ENCODE peak calls at places on chromosomes 3 and 15, in four cellular contexts. M is Panc1, Z is HCT116, U is K562. S is an unnamed sample.

GRCh38 chr3:151814588-151814987 is 672 bp downstream of the AADAC start:
- DNase-seq in M (no peak), Z (no peak), U (no peak), S (no peak)

GRCh38 chr3:87548271-87548670 is 271.9 kb upstream of the POU1F1 start:
- DNase-seq in M (no peak), Z (no peak), U (no peak), S (no peak)

GRCh38 chr3:153162513-153163348 is 705 bp downstream of the RAP2B start:
- DNase-seq in M (no peak), Z (no peak), U (no peak), S (peak; percentile 56)

GRCh38 chr3:18758047-18758704 is 333.0 kb upstream of the SATB1 start:
- DNase-seq in M (peak; percentile 20), Z (peak; percentile 63), U (peak; percentile 42), S (peak; percentile 97)

GRCh38 chr15:69297642-69298353 is 914 bp upstream of the PAQR5 start:
- DNase-seq in M (no peak), Z (no peak), U (no peak), S (no peak)

GRCh38 chr15:80343610-80344009 is 60.6 kb upstream of the ARNT2 start:
- DNase-seq in M (no peak), Z (no peak), U (no peak), S (no peak)

GRCh38 chr3:129560931-129561594 is 18.1 kb downstream of the H1-8 start:
- DNase-seq in M (no peak), Z (no peak), U (no peak), S (no peak)

GRCh38 chr3:49928511-49929017 is 1.0 kb downstream of the MON1A start:
- DNase-seq in M (no peak), Z (no peak), U (no peak), S (no peak)

GRCh38 chr15:98923159-98923558 is 84.4 kb downstream of the PGPEP1L start:
- DNase-seq in M (no peak), Z (no peak), U (no peak), S (no peak)

DNA sequence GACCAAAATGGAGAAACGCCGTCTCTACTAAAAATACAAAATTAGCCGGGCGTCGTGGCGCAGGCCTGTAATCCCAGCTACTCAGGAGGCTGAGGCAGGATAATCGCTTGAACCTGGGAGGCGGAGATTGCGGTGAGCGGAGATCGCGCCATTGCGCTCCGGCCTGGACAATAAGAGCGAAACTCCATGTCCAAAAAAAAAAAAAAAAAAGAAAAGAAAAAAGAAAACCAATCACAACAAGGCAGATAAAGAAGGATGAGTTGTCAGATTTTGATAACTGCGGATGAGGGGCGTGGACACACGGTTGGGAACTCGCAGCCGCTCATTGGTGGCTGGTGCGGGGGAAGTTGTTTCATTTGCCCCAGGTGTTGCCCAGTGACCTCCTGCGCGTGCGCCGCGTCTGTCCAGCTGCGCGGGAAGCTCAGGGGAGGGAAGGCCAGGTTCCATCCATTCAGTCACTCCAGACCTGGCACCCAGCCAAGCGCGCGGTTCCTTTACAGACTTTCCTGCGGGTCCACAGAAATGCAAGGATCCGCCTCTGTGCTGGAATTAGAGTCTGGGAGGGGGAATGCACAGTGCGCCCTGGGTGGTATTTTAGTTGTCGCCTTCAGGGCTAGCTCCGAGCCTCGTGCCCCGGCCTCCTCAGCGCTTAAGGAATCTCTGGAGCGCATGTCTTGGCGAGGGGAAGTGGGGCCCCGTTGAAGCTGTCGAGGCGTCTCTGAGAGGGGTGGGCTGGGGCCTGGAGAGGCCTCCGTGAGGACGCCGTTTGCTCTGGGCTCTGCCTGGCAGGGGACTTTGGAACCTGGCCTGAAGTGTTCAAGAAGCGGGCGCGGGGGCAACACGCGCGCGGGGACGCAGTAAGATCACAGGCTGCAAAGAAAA is 708 bp upstream of the GCHFR start:
- DNase-seq in M (no peak), Z (no peak), U (peak; percentile 78), S (peak; percentile 73)
- TF ChIP-seq REST in M (no peak), Z (no peak), U (no peak), S (no peak)

DNA sequence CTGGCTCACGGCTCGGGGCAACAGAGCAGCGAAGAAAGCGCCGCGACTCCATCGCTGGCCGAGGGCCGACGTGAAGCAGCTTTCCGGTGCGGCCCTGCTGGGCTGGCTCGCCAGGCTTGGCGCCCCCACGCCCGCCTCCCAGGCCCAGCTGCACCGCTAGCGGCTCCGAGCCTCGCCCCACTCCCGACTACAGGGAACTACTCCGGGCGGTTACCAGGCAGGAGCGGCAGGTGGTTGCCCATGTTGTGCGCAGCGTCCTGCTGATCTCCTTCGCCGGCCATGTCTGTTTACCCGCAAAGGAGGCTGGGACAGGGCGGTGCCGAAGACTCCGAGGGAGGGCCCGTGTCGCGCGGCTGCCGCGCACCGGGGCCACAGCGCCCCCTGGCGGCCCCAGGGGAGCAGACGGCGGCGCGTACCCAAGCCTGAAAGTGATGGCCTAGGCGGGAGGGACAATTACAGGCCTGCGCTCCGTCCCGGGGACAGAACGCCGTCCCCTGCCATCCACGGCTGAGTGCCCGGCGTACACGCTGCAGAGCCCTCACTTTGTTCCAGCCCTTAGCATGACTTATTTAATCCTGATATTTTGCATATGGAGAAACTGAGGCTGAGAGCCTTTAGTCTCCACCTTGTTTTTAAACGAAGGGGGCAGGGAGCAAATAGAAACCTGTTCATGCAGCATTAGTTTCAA is at the start of gene CRBN:
- DNase-seq in M (no peak), Z (peak; percentile 59), U (peak; percentile 96), S (peak; percentile 89)
- TF ChIP-seq REST in M (no peak), Z (no peak), U (no peak), S (no peak)

DNA sequence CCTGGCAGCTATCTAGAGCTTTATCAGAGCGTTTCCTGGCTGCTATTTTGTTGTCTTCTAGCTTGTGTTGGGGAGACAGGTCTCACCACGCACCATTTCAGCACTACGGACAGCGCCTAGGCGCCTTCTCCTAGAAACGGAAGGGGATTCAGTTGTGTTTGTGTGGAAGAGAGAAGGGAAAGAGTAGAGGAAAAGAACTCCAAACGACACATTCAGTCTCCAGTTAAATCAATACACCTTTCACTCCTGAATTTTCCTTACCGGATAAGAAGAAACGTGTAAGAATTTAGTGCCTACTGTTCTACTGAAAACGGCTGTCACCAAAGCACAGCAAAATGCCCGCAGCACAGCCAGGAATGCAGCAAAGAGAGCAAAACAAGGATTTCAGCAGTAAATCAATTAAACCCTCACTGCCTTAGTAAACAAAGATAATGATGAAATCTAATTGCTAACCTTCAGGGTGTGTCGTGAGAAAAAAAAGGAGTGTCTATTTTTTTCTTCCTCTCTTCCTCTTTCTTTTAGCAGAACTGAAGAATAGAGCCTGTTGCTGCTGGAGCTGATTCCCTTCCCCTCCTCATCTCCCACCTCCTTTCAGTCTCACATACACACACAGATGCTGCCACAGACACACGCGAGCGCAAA is 412 bp upstream of the CTXN2 start:
- DNase-seq in M (no peak), Z (no peak), U (no peak), S (peak; percentile 95)
- TF ChIP-seq REST in M (peak; percentile 94), Z (peak; percentile 70), U (peak; percentile 91), S (peak; percentile 98)

GRCh38 chr3:194135516-194135805 is 487 bp upstream of the HES1 start:
- DNase-seq in M (no peak), Z (no peak), U (no peak), S (no peak)

GRCh38 chr3:194135806-194136518 is at the start of gene HES1:
- DNase-seq in M (peak; percentile 97), Z (peak; percentile 95), U (peak; percentile 90), S (peak; percentile 98)

GRCh38 chr3:194133661-194134230 is 2.2 kb upstream of the HES1 start:
- DNase-seq in M (no peak), Z (no peak), U (peak; percentile 67), S (peak; percentile 84)

GRCh38 chr3:194134231-194134756 is 1.7 kb upstream of the HES1 start:
- DNase-seq in M (no peak), Z (no peak), U (peak; percentile 75), S (no peak)

DNA sequence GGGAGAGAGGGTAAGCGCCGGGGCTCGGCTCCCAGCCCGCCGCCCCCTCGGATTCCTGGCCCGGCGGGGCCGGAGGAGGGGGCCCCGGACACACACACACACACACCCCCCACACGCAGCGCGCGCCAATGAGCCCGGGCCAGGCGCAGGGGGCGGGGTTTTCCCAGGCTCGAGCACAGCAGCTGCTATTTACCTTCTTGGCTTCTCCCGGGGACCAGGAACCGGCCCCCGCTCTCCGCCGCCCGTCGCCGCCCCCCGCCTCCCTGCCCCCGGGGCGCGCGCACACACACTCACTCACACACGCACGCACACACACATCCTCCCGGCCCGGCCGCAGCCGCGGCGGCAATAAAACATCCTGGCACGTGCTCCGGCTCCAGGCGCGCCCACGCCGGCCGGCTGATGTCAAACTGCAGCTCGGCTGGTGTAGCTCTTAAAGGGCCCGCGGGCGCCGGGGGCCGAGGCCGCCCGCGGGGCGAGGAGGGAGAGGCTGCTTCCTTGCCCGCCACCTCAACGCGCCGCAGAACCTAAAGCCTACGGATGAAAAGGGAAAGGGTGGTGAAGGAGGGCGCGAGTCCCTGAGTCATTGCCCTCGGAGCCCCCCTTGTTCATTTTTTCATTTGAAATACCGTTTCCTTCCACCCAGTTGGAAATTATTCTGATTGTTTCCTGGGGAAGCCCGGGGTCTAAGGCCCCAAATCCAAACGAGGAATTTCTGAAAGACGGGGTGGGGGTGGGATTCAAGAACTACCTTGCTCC is 1.0 kb upstream of the HES1 start:
- DNase-seq in M (no peak), Z (peak; percentile 88), U (peak; percentile 75), S (peak; percentile 92)
- TF ChIP-seq REST in M (no peak), Z (no peak), U (no peak), S (no peak)

DNA sequence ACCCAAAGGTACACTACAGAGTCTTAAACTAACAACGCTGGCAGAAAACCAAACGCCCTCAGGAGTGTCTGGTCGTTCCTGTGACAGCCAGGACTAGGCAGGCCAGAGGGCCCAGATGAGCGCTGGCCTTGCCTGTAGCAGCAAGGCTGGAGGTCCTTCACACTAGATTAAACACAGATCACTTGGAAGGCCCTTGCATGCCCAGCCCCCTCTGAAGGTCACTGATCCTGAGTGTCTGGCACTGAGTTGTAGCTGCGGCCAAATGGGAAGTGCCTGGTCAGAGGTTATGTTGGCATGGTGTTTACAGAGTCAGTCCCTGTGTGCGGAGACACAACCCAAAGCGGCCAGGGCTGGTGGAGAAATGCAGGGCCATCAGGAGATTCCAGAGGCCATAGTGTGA is 58.9 kb downstream of the ZNF621 start:
- DNase-seq in M (no peak), Z (no peak), U (no peak), S (no peak)
- TF ChIP-seq REST in M (no peak), Z (no peak), U (no peak), S (no peak)

DNA sequence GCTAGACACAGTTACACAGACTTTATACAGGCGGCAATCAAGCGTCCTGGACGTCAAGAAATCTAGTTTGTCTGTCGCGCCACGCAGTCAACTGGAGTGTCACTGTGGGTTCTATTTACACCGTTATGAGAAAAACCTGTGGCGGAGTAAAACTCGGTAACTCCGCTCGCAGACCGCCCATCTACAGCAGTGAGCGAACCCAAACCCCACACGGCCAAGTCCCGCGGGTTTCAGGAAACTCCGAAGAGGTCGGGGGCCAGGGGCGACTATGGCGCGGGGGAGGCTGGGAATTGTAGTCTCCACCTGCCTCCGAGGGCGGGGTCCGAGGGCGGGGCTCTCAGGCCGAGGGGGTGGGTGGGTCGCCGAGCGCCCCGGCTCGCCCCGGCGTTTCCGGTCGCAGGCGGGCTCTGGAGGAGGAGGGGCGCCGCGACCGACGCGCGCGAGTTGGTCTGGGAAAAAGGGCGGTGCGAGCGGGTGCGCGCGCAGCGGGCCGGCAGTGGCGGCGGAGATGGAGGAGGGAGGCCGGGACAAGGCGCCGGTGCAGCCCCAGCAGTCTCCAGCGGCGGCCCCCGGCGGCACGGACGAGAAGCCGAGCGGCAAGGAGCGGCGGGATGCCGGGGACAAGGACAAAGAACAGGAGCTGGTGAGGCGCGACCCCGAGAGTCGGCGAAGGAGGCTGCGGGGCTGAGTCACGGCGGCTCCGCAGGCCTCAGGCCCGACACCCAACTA is at the start of gene PSMD2:
- DNase-seq in M (peak; percentile 72), Z (peak; percentile 89), U (peak; percentile 99), S (peak; percentile 99)
- TF ChIP-seq REST in M (no peak), Z (no peak), U (peak; percentile 68), S (no peak)